ENCODE peak calls at places on chromosomes 2 and 18, in seven cellular contexts. A is hepatocyte, X is fibroblast of lung, E is PC-3, Q is HCT116, K is MM.1S, L is neural progenitor cell. R is an unnamed sample.
A peak's percentile ranks its signal among the peaks of the same experiment; 100 is the strongest.

GRCh38 chr2:134917219-134917957 is 1.2 kb upstream of the CCNT2 start:
- DNase-seq in A (peak; percentile 20), X (no peak), E (no peak), Q (no peak), K (no peak), L (peak; percentile 11), R (no peak)

GRCh38 chr18:48621240-48621639 is 82.4 kb downstream of the CTIF start:
- DNase-seq in A (peak; percentile 38), X (peak; percentile 61), E (peak; percentile 11), Q (no peak), K (no peak), L (no peak), R (no peak)

GRCh38 chr18:49725809-49726514 is 87.4 kb downstream of the ACAA2 start:
- DNase-seq in A (peak; percentile 89), X (peak; percentile 99), E (peak; percentile 9), Q (peak; percentile 91), K (no peak), L (peak; percentile 83), R (no peak)

GRCh38 chr2:195498176-195498575 is 158.8 kb upstream of the SLC39A10 start:
- DNase-seq in A (peak; percentile 14), X (peak; percentile 60), E (peak; percentile 59), Q (peak; percentile 33), K (peak; percentile 67), L (peak; percentile 60), R (no peak)

GRCh38 chr2:46769809-46770208 is 145.8 kb downstream of the MCFD2 start:
- DNase-seq in A (no peak), X (no peak), E (peak; percentile 30), Q (no peak), K (no peak), L (no peak), R (no peak)

GRCh38 chr2:37798315-37799005 is 126.6 kb upstream of the RMDN2 start:
- DNase-seq in A (no peak), X (no peak), E (no peak), Q (no peak), K (no peak), L (no peak), R (no peak)

GRCh38 chr2:219461061-219461514 is 26.4 kb downstream of the SPEG start:
- DNase-seq in A (peak; percentile 40), X (peak; percentile 63), E (no peak), Q (no peak), K (no peak), L (peak; percentile 33), R (no peak)

GRCh38 chr2:150485114-150485870 is 2.2 kb downstream of the RND3 start:
- DNase-seq in A (peak; percentile 87), X (peak; percentile 73), E (peak; percentile 73), Q (no peak), K (peak; percentile 77), L (peak; percentile 84), R (peak; percentile 30)

GRCh38 chr18:72898870-72899840 is 31.4 kb upstream of the NETO1 start:
- DNase-seq in A (no peak), X (no peak), E (no peak), Q (no peak), K (no peak), L (no peak), R (no peak)

GRCh38 chr18:72895548-72895947 is 27.8 kb upstream of the NETO1 start:
- DNase-seq in A (no peak), X (no peak), E (no peak), Q (no peak), K (no peak), L (no peak), R (no peak)
- TF ChIP-seq EZH2 in A (no peak), X (no peak), E (no peak), Q (no peak), K (no peak), L (no peak), R (no peak)

GRCh38 chr2:131145040-131145439 is 39.9 kb downstream of the PLEKHB2 start:
- DNase-seq in A (no peak), X (no peak), E (no peak), Q (no peak), K (no peak), L (no peak), R (no peak)
- H3K36me3 ChIP-seq in A (no peaks in the 10 kb centered on the region), X (peaks cover 6% of the 10 kb centered on the region), E (peaks cover 64% of the 10 kb centered on the region), Q (peaks cover 16% of the 10 kb centered on the region), K (peaks cover 5% of the 10 kb centered on the region), L (peaks cover 7% of the 10 kb centered on the region), R (peaks cover 19% of the 10 kb centered on the region)

GRCh38 chr2:227155395-227155794 is 8.6 kb downstream of the COL4A4 start:
- DNase-seq in A (no peak), X (no peak), E (no peak), Q (no peak), K (no peak), L (no peak), R (no peak)
- TF ChIP-seq CTCF in A (no peak), X (no peak), E (no peak), Q (no peak), K (no peak), L (no peak), R (no peak)

GRCh38 chr2:170707821-170708795 is 7.0 kb upstream of the SP5 start:
- DNase-seq in A (no peak), X (no peak), E (no peak), Q (no peak), K (no peak), L (no peak), R (no peak)
- TF ChIP-seq EZH2 in A (no peak), X (no peak), E (no peak), Q (no peak), K (no peak), L (no peak), R (no peak)

R was measured in keratinocyte.